ENCODE peak calls at places on chromosomes 7 and 10, in nine cellular contexts. Z is endothelial cell; W is GM12865; C is activated CD8-positive, alpha-beta memory T cell treated with anti-CD3 and anti-CD28 coated beads for 24 hours; P is substantia nigra; X is thoracic aorta; M is NCI-H1694; R is activated CD8-positive, alpha-beta T cell treated with anti-CD3 and anti-CD28 coated beads, Interleukin-2, amount 10 ng/mL, durations not matched to agents 7 days and 5 days; O is NCI-H1092. V is an unnamed sample.

GRCh38 chr7:138550337-138550736 is 90.3 kb downstream of the TRIM24 start:
- DNase-seq in Z (no peak), W (no peak), C (no peak), P (no peak), X (no peak), M (no peak), R (no peak), O (no peak), V (no peak)

GRCh38 chr7:153386581-153386980 is 627.0 kb downstream of the ACTR3B start:
- DNase-seq in Z (no peak), W (no peak), C (no peak), P (no peak), X (no peak), M (no peak), R (no peak), O (no peak), V (no peak)

GRCh38 chr7:102991077-102991539 is 78.3 kb downstream of the LRRC17 start:
- DNase-seq in Z (no peak), W (no peak), C (no peak), P (no peak), X (no peak), M (no peak), R (no peak), O (no peak), V (no peak)

GRCh38 chr7:115662120-115662519 is 368.4 kb downstream of the TFEC start:
- DNase-seq in Z (no peak), W (no peak), C (no peak), P (no peak), X (no peak), M (no peak), R (no peak), O (no peak), V (peak)

GRCh38 chr7:2527505-2528464 is 8.2 kb downstream of the LFNG start:
- DNase-seq in Z (no peak), W (no peak), C (peak), P (no peak), X (no peak), M (no peak), R (peak), O (no peak), V (no peak)

GRCh38 chr7:80859272-80859970 is 59.4 kb downstream of the SEMA3C start:
- DNase-seq in Z (no peak), W (no peak), C (no peak), P (no peak), X (peak), M (no peak), R (no peak), O (no peak), V (peak)

GRCh38 chr7:118352854-118353453 is 128.4 kb downstream of the ANKRD7 start:
- DNase-seq in Z (no peak), W (peak), C (no peak), P (no peak), X (no peak), M (peak), R (no peak), O (peak), V (no peak)

GRCh38 chr10:91901784-91902677 is 7.3 kb downstream of the FGFBP3 start:
- DNase-seq in Z (no peak), W (no peak), C (no peak), P (no peak), X (peak), M (no peak), R (peak), O (no peak), V (peak)

GRCh38 chr10:14565199-14565598 is 209.5 kb downstream of the FAM107B start:
- DNase-seq in Z (no peak), W (no peak), C (no peak), P (no peak), X (no peak), M (no peak), R (no peak), O (no peak), V (no peak)

GRCh38 chr7:36440880-36441279 is 51.2 kb downstream of the ANLN start:
- DNase-seq in Z (no peak), W (no peak), C (no peak), P (no peak), X (no peak), M (peak), R (no peak), O (no peak), V (peak)

GRCh38 chr10:79046326-79046725 is 22.4 kb upstream of the ZMIZ1 start:
- DNase-seq in Z (no peak), W (no peak), C (no peak), P (no peak), X (no peak), M (no peak), R (no peak), O (no peak), V (no peak)

GRCh38 chr7:87219545-87220025 is at the start of gene TMEM243:
- DNase-seq in Z (peak), W (peak), C (peak), P (peak), X (peak), M (peak), R (peak), O (peak), V (peak)

GRCh38 chr7:116762951-116763350 is 91.0 kb downstream of the MET start:
- DNase-seq in Z (no peak), W (no peak), C (no peak), P (no peak), X (no peak), M (no peak), R (no peak), O (no peak), V (no peak)

GRCh38 chr7:98423043-98423442 is 22.2 kb upstream of the BAIAP2L1 start:
- DNase-seq in Z (no peak), W (peak), C (no peak), P (no peak), X (no peak), M (no peak), R (no peak), O (no peak), V (peak)

V was measured in RWPE1.